ENCODE peak calls at places on chromosome 3, in seven cellular contexts. W is PC-3, I is fibroblast of lung, Q is MM.1S, X is IMR-90, H is PC-9, O is neuronal stem cell. U is an unnamed sample. For H3K9me3 and H3K27me3, the result is how much of the 10 kb centered on the place peaks cover.

GRCh38 chr3:61331937-61332590 is 80.8 kb upstream of the FHIT start:
- DNase-seq in W (no peak), I (no peak), Q (no peak), X (no peak), H (no peak), O (peak), U (no peak)

GRCh38 chr3:177195242-177195940 is 1.9 kb downstream of the TBL1XR1 start:
- DNase-seq in W (peak), I (no peak), Q (peak), X (no peak), H (peak), O (no peak), U (peak)

GRCh38 chr3:136351351-136351750 is 101.2 kb downstream of the PCCB start:
- DNase-seq in W (no peak), I (no peak), Q (no peak), X (peak), H (no peak), O (no peak), U (no peak)

GRCh38 chr3:125212096-125212508 is 446 bp downstream of the SLC12A8 start:
- DNase-seq in W (peak), I (no peak), Q (no peak), X (no peak), H (peak), O (peak), U (peak)

GRCh38 chr3:61997112-61997511 is 376.2 kb downstream of the FEZF2 start:
- DNase-seq in W (no peak), I (no peak), Q (no peak), X (peak), H (no peak), O (no peak), U (peak)

GRCh38 chr3:184145120-184145524 is 10.0 kb downstream of the EIF2B5 start:
- DNase-seq in W (peak), I (peak), Q (peak), X (peak), H (peak), O (no peak), U (peak)

GRCh38 chr3:58564456-58565160 is 12.6 kb downstream of the FAM107A start:
- DNase-seq in W (peak), I (peak), Q (no peak), X (peak), H (peak), O (no peak), U (peak)

GRCh38 chr3:168034152-168034928 is 61.4 kb downstream of the GOLIM4 start:
- DNase-seq in W (peak), I (peak), Q (no peak), X (peak), H (no peak), O (no peak), U (peak)

DNA sequence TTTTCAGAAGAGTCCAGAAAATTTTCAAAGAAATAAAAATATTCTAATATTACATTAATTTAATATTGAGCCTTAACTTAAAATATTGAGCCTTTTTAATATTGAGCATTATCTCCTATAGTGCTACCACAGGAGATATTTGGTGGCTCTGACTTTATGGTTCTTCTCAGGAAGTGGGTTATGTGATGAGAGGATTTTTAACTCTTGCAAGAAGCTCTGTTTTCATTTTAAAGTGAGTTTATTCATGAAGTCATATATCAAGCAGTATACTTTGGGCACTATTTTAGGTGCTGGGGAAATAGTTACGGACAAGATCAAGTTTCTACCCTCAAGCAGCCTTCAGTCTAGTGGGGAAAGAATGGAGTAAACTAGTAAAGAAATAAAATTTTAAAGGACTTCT is 13.4 kb upstream of the MBNL1 start:
- DNase-seq in W (no peak), I (no peak), Q (no peak), X (no peak), H (no peak), O (no peak), U (no peak)
- H3K4me2 ChIP-seq in W (no peak), I (no peak), Q (no peak), X (no peak), H (no peak), O (no peak), U (no peak)

GRCh38 chr3:176075491-176075890 is 1121.8 kb downstream of the TBL1XR1 start:
- DNase-seq in W (no peak), I (no peak), Q (no peak), X (no peak), H (no peak), O (no peak), U (no peak)
- H3K9me3 ChIP-seq in W (under half), I (under half), Q (under half), X (under half), H (under half), O (under half), U (under half)

GRCh38 chr3:40104441-40104840 is 205.1 kb upstream of the EIF1B start:
- DNase-seq in W (no peak), I (no peak), Q (peak), X (no peak), H (no peak), O (no peak), U (no peak)
- H3K27me3 ChIP-seq in W (under half), I (under half), Q (under half), X (under half), H (under half), O (under half), U (under half)

DNA sequence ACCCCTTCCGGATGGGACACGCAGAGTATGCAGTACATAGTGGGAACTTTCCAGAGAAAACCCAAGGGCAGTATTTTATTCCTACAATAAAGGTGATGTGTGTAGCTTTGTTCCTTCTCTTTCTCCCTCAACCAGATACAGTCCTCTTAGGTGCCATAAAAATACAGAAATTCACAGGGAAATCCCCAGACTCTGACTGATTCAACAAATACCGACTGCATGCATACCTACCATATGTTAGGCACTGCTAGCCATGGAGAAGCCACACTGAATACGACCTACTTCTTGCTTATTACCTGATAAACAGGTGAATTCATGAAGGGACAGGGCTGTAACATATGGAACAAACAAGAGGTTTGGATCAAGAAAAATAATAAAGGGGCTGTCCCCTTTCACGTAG is 228.5 kb downstream of the FOXP1 start:
- DNase-seq in W (no peak), I (no peak), Q (no peak), X (no peak), H (no peak), O (no peak), U (no peak)
- H3K4me2 ChIP-seq in W (no peak), I (no peak), Q (no peak), X (no peak), H (no peak), O (no peak), U (no peak)

GRCh38 chr3:133933097-133934024 is 37.7 kb upstream of the RAB6B start:
- DNase-seq in W (no peak), I (no peak), Q (no peak), X (no peak), H (no peak), O (no peak), U (peak)
- H3K9me3 ChIP-seq in W (under half), I (under half), Q (under half), X (under half), H (under half), O (under half), U (under half)

DNA sequence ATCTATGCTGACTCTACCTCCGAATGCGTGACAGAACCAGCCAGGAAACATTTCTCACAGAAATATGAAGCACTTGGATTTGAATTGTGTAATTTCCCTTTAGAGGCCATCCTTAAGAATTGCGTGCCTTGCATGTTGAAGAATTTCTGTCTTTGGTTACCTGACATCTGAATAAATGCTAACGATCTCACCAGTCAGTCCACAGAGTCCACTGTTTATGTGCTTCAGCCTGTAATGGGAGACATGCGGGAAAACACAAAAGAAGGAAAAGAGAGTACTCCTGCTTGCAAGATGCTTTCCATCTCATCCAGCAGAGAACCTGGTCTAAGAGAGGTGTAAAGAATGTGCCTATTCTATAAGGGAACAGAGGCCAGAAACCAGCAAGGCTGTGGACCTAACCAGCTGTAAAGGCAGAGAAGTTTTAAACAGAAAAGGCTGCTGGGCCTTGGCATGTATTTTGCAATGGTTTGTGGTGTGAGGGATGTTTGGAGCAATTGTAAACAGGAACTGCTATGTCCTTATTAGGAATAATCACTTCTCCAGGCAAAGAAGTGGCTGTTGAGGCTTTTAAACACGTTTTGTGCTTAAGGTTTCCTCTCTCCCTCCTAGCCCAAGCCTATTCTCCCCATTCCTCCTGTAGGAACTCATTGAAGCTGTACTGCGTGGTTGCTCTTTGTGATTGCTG is 36.4 kb upstream of the BOC start:
- DNase-seq in W (no peak), I (peak), Q (no peak), X (peak), H (no peak), O (no peak), U (no peak)
- H3K27me3 ChIP-seq in W (under half), I (under half), Q (under half), X (under half), H (under half), O (under half), U (under half)

GRCh38 chr3:103167850-103168249 is 733.0 kb downstream of the ZPLD1 start:
- DNase-seq in W (no peak), I (no peak), Q (no peak), X (no peak), H (no peak), O (no peak), U (no peak)
- H3K4me2 ChIP-seq in W (no peak), I (no peak), Q (no peak), X (no peak), H (no peak), O (no peak), U (no peak)

DNA sequence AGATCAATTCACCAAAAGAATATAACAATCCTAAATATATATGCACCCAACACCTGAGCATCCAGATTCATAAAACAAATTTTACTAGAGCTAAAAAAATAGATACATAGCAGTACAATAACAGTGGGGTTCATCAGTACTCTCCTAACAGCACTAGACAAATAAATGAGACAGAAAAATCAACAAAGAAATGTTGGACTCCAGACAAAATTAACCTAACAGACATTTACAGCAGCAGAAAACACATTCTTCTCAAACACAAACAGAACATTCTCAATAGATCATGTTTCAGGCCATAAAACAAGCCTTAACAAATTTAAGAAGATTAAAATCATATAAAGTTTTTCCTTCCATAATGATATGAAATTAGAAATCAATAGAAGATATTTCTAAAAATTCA is 124.8 kb upstream of the NECTIN3 start:
- DNase-seq in W (no peak), I (no peak), Q (no peak), X (no peak), H (no peak), O (no peak), U (no peak)
- H3K9me3 ChIP-seq in W (under half), I (under half), Q (under half), X (under half), H (under half), O (under half), U (under half)

DNA sequence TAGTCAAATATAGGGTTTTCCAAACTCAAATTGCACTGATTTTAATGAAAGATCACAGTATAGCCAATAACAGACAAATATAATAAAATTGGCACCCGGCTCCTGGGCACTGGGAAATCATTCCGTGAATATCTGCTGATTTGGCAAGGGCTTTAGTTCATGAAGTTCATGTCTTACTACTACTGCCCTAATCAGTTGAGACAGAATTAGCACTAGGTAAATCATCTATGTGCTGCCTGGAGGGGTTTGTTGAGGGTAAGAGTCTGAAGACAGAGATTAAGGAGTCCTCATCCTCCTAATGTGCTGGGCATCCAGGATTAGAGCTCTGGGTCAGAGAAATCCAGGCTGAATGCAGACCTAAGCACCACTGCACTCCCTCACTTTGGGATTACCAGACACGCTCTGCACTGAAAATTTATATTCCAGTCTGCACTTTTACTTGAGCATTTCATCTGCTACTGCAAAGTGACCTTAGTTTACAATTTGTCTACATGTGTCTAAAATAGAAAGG is 2.0 kb downstream of the SAMD7 start:
- DNase-seq in W (no peak), I (no peak), Q (no peak), X (no peak), H (no peak), O (no peak), U (no peak)
- H3K27me3 ChIP-seq in W (under half), I (under half), Q (under half), X (under half), H (under half), O (under half), U (under half)

U was measured in osteoblast.